ENCODE peak calls at places on chromosomes 2 and 18, in four cellular contexts. E is GM12878, Q is H1, M is K562. K is an unnamed sample.
A peak's percentile ranks its signal among the peaks of the same experiment; 100 is the strongest.

GRCh38 chr2:10278029-10278762 is 24.5 kb upstream of the HPCAL1 start:
- DNase-seq in E (no peak), Q (no peak), M (peak; percentile 84), K (peak; percentile 87)

GRCh38 chr2:159249955-159250723 is 36.4 kb downstream of the WDSUB1 start:
- DNase-seq in E (peak; percentile 40), Q (no peak), M (no peak), K (no peak)

GRCh38 chr2:199228887-199229819 is 228.6 kb downstream of the SATB2 start:
- DNase-seq in E (peak; percentile 93), Q (no peak), M (peak; percentile 8), K (no peak)

GRCh38 chr2:66539452-66539851 is 104.5 kb downstream of the MEIS1 start:
- DNase-seq in E (no peak), Q (no peak), M (no peak), K (no peak)

GRCh38 chr2:144694456-144694855 is 174.5 kb upstream of the ZEB2 start:
- DNase-seq in E (no peak), Q (no peak), M (no peak), K (no peak)

GRCh38 chr2:63424329-63425078 is 163.8 kb downstream of the WDPCP start:
- DNase-seq in E (no peak), Q (peak; percentile 64), M (peak; percentile 52), K (peak; percentile 62)

GRCh38 chr18:9845256-9845655 is 40.5 kb upstream of the TXNDC2 start:
- DNase-seq in E (no peak), Q (no peak), M (no peak), K (no peak)

GRCh38 chr2:10444463-10444862 is 3.7 kb downstream of the ODC1 start:
- DNase-seq in E (peak; percentile 33), Q (no peak), M (no peak), K (no peak)

GRCh38 chr18:37565138-37565984 is at the start of gene CELF4:
- DNase-seq in E (no peak), Q (peak; percentile 77), M (no peak), K (no peak)

GRCh38 chr18:44699571-44700261 is 19.0 kb downstream of the SETBP1 start:
- DNase-seq in E (no peak), Q (no peak), M (no peak), K (no peak)

GRCh38 chr2:15730545-15731212 is 139.0 kb downstream of the DDX1 start:
- DNase-seq in E (peak; percentile 19), Q (no peak), M (peak; percentile 64), K (peak; percentile 80)

GRCh38 chr18:46596119-46596518 is 60.9 kb downstream of the LOXHD1 start:
- DNase-seq in E (no peak), Q (no peak), M (no peak), K (no peak)

GRCh38 chr2:37556256-37556655 is 115.2 kb downstream of the CDC42EP3 start:
- DNase-seq in E (no peak), Q (no peak), M (no peak), K (no peak)

GRCh38 chr18:8747440-8747937 is 42.1 kb downstream of the MTCL1 start:
- DNase-seq in E (no peak), Q (no peak), M (no peak), K (no peak)

GRCh38 chr2:10405441-10405840 is 42.7 kb downstream of the ODC1 start:
- DNase-seq in E (no peak), Q (no peak), M (no peak), K (no peak)

GRCh38 chr2:42317945-42318344 is 43.1 kb downstream of the COX7A2L start:
- DNase-seq in E (no peak), Q (no peak), M (no peak), K (no peak)

GRCh38 chr2:2743164-2743571 is 412.1 kb upstream of the MYT1L start:
- DNase-seq in E (no peak), Q (no peak), M (no peak), K (no peak)

GRCh38 chr2:88949336-88949735 is 257.9 kb downstream of the RPIA start:
- DNase-seq in E (no peak), Q (no peak), M (no peak), K (no peak)

GRCh38 chr2:181411105-181411849 is 45.9 kb upstream of the ITGA4 start:
- DNase-seq in E (peak; percentile 30), Q (peak; percentile 52), M (no peak), K (no peak)

GRCh38 chr2:205405194-205405593 is 277.1 kb upstream of the NRP2 start:
- DNase-seq in E (no peak), Q (no peak), M (no peak), K (no peak)

GRCh38 chr2:141027221-141027620 is 1103.6 kb downstream of the LRP1B start:
- DNase-seq in E (no peak), Q (no peak), M (no peak), K (no peak)

GRCh38 chr2:2641541-2642410 is 310.7 kb upstream of the MYT1L start:
- DNase-seq in E (no peak), Q (peak; percentile 35), M (no peak), K (peak; percentile 39)

GRCh38 chr2:5691659-5692529 is at the start of gene SOX11:
- DNase-seq in E (no peak), Q (peak; percentile 96), M (no peak), K (no peak)

GRCh38 chr18:57141208-57142129 is 5.4 kb upstream of the BOD1L2 start:
- DNase-seq in E (no peak), Q (no peak), M (no peak), K (peak; percentile 82)

GRCh38 chr2:162475661-162476060 is 131.7 kb downstream of the GCA start:
- DNase-seq in E (no peak), Q (no peak), M (no peak), K (no peak)

GRCh38 chr2:206958236-206958635 is 18.9 kb downstream of the CPO start:
- DNase-seq in E (no peak), Q (peak; percentile 10), M (no peak), K (no peak)

GRCh38 chr2:121625953-121626352 is 23.3 kb downstream of the CLASP1 start:
- DNase-seq in E (no peak), Q (no peak), M (no peak), K (no peak)

GRCh38 chr2:121627525-121628050 is 21.7 kb downstream of the CLASP1 start:
- DNase-seq in E (no peak), Q (no peak), M (no peak), K (no peak)

DNA sequence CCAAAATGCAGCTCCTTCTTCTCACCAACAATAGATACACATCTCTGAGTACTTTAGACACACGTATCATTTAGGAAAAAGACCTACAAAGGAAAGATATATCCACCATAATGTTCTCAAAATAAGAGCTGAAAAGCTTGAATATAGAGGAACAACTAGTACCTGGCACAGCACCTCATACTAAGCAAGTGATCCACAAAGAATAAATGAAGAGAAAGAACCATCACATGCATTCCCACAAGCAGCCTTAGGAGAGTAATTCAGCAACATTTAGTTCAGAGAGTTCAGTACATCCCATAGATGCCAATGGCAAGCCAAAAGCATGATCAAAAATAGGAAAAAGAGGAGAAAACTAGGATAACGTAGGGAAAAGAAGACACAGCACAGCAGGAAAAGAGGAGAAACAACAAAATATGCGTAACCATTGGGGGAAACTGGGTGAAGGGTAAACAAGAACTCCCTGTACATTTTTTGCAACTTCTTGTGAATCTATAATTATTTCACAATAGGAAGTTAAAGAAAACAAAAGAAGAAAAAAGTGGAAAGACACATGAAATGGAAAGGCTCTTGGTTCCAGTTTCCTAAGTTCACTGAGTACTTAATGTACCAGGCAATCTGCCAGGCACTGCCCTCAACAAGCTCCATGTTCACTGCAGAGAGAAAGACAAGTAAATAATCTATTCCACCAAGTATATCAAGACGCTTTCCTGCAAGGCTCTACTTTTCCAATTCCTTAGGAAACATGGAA is 22.3 kb downstream of the CLASP1 start:
- DNase-seq in E (no peak), Q (no peak), M (no peak), K (no peak)
- TF ChIP-seq HDAC6 in E (no peak), Q (no peak), M (no peak), K (no peak)

DNA sequence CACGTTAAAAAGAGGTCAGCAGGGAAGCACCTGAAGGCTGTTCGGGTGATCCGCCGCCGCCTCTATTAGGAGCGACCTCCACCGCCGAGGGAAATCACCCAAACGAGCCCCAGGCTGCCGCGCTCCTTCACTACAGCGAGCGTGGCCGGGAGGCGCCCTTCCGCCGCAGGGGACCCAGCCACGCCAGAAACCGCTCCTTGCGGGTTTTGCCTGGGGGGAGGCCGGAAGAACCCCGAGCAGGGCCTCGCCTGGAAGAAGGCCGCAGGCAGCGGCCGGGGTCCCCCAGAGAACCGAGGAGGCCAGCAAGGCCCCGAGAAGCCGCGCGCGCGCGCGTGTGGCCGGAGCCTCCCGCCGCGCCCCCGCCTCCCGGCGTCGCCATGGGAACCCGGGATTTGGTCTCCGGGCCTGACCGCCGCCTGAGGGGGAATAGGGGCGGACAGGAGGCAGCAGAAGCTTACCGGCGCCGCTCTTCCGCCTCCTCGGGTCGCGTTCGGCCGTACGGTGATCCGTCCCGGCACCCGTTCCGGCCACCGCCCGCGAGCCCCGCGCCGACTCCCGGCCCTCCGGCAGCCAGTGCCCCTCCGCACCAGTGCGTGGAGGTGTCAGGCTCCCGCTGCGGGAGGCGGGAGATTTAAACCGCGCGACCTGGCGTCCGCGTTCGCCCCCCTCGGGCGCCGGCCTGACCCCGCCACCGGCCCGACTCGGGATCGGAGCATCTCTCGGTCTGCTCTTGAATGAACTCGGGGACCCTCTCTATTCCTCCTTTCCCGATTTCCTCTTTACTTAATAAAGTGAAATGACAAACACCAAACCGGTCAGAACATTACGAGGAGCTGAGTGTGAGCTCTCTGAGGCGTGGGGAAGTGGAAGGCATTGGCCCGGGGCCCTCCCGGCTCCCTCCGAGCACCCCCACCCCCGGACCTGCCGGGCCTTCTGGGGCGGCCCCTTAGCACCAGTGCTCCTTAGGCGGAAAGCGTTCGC is at the start of gene ICA1L:
- DNase-seq in E (no peak), Q (peak; percentile 84), M (peak; percentile 67), K (peak; percentile 32)
- TF ChIP-seq HDAC6 in E (no peak), Q (no peak), M (no peak), K (no peak)

DNA sequence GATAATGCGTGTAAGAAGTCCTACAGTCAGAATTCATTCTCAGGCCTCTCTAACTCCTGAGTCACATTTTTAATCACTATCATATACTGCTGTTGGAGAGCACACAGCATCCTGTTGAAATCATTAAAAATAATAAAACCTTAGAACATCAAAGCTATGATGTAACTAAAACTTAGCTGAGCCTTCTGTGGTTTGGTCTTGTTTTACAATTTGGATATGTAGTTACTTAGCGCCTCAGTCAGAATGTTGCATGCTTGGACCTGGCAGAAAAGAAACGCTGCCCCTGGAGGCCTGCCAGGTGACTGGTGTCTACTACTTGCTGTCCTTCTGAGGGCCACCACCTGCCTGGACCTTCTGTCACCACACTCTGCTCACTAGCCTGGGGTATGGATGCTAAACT is 261.1 kb upstream of the RASGRP3 start:
- DNase-seq in E (no peak), Q (no peak), M (no peak), K (no peak)
- TF ChIP-seq HDAC6 in E (no peak), Q (no peak), M (no peak), K (no peak)

DNA sequence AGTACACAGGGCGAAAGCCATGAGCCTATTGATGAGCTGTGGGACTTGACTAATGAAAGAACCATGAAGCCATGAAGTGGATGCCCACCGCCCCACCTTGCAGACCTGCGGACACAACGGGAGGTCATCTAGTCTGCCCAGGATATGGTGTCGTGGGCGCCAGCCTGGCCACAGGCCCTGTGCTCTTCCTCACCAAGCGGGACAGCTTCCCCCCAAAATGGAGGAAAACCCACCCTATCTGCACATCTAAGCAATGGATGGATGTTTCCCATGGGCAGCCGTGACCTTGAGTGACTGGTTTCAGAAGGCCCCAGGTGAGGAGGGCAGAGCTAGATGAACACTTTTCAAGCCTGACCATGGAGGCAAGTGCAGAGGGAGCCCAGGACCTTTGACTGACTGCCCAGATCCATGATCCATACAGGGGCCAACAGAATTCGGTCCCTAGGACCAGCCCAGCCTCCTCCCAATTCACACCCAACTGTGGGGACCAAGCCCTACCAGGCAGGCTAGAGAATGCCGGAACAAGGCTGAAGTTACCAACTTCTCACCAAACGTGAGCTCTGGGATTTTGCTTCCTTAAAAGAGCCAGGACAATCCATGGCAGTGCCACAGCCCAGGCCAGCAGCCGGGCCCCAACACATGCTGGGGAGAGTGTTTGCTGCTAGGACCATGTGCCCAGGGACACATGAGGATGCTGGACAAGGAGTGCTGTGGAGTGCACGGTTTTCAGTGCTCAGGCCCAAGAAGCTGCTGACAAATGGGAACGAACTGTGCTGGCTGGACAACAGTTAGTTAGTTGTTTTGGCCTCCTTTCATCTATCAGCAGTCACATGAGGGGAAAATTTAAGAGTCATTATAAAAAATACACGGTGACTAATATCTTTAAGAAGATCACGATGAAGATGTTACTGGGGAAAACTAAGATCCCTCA is 249.4 kb downstream of the HDAC4 start:
- DNase-seq in E (no peak), Q (no peak), M (no peak), K (no peak)
- TF ChIP-seq HDAC6 in E (no peak), Q (no peak), M (no peak), K (no peak)